ENCODE peak calls at places on chromosomes 16 and 17, in four cellular contexts. V, H, X and B are unnamed samples.

GRCh38 chr16:46688101-46688656 is 799 bp downstream of the VPS35 start:
- DNase-seq in X (peak; percentile 45), H (no peak), V (peak; percentile 31), B (peak; percentile 90)

GRCh38 chr16:87855852-87856715 is 13.2 kb downstream of the SLC7A5 start:
- DNase-seq in V (peak; percentile 32), X (peak; percentile 80), H (peak; percentile 27), B (no peak)

GRCh38 chr16:66961065-66961744 is at the start of gene CES3:
- DNase-seq in V (peak; percentile 71), H (no peak), X (peak; percentile 73), B (peak; percentile 41)

GRCh38 chr16:526181-527014 is 1.1 kb upstream of the CAPN15 start:
- DNase-seq in X (peak; percentile 4), V (peak; percentile 46), H (peak; percentile 40), B (peak; percentile 17)

GRCh38 chr16:9297437-9298113 is 206.1 kb downstream of the HAPSTR1 start:
- DNase-seq in H (no peak), X (peak; percentile 14), V (no peak), B (no peak)

GRCh38 chr17:40448213-40448638 is 5.0 kb downstream of the IGFBP4 start:
- DNase-seq in H (no peak), X (no peak), V (peak; percentile 45), B (no peak)

GRCh38 chr17:33292184-33292980 is 713 bp downstream of the ASIC2 start:
- DNase-seq in H (no peak), X (no peak), V (peak; percentile 7), B (no peak)

GRCh38 chr17:49574283-49574892 is 1.3 kb upstream of the NXPH3 start:
- DNase-seq in V (no peak), H (no peak), X (no peak), B (no peak)

GRCh38 chr17:27244481-27245223 is 49.3 kb upstream of the WSB1 start:
- DNase-seq in H (no peak), X (peak; percentile 68), V (peak; percentile 100), B (peak; percentile 97)

GRCh38 chr16:27951752-27952151 is 111.8 kb downstream of the GSG1L start:
- DNase-seq in X (no peak), H (no peak), V (no peak), B (peak; percentile 15)

GRCh38 chr17:78486228-78486802 is 90.9 kb downstream of the DNAH17 start:
- DNase-seq in X (no peak), V (no peak), H (no peak), B (no peak)

GRCh38 chr17:32971171-32971570 is 20.5 kb upstream of the SPACA3 start:
- DNase-seq in X (peak; percentile 65), H (no peak), V (peak; percentile 20), B (peak; percentile 89)

GRCh38 chr17:4407216-4407615 is 26.5 kb upstream of the SPNS3 start:
- DNase-seq in X (no peak), H (no peak), V (peak; percentile 18), B (peak; percentile 29)

GRCh38 chr16:83475108-83475507 is 332.7 kb upstream of the HSBP1 start:
- DNase-seq in H (no peak), X (peak; percentile 5), V (no peak), B (peak; percentile 25)

GRCh38 chr16:15650698-15651161 is 685 bp downstream of the NDE1 start:
- DNase-seq in H (no peak), X (peak; percentile 21), V (peak; percentile 14), B (no peak)

GRCh38 chr17:73172252-73172651 is 7.4 kb downstream of the SSTR2 start:
- DNase-seq in V (no peak), H (no peak), X (no peak), B (no peak)

GRCh38 chr16:56697456-56698155 is 15.3 kb downstream of the MT1X start:
- DNase-seq in H (no peak), X (no peak), V (no peak), B (no peak)

GRCh38 chr16:9124908-9125584 is 33.6 kb downstream of the HAPSTR1 start:
- DNase-seq in X (no peak), H (no peak), V (no peak), B (no peak)

GRCh38 chr17:9002610-9003354 is 18.5 kb upstream of the NTN1 start:
- DNase-seq in V (no peak), H (no peak), X (no peak), B (no peak)

GRCh38 chr17:64368277-64368676 is 22.4 kb downstream of the PECAM1 start:
- DNase-seq in V (no peak), X (no peak), H (no peak), B (no peak)

GRCh38 chr17:38353084-38353604 is 1.5 kb downstream of the SOCS7 start:
- DNase-seq in X (no peak), H (no peak), V (peak; percentile 7), B (peak; percentile 7)

GRCh38 chr17:37607637-37608368 is 1.4 kb downstream of the SYNRG start:
- DNase-seq in X (no peak), V (no peak), H (no peak), B (no peak)

GRCh38 chr17:7156342-7156940 is 22.7 kb downstream of the ASGR1 start:
- DNase-seq in V (no peak), X (no peak), H (no peak), B (no peak)

GRCh38 chr16:7372095-7372494 is 39.5 kb downstream of the RBFOX1 start:
- DNase-seq in V (no peak), H (no peak), X (no peak), B (no peak)

GRCh38 chr17:49783051-49783715 is 5.3 kb upstream of the KAT7 start:
- DNase-seq in X (no peak), H (no peak), V (no peak), B (no peak)

GRCh38 chr17:34306466-34306865 is 12.8 kb upstream of the CCL8 start:
- DNase-seq in V (peak; percentile 91), X (peak; percentile 10), H (no peak), B (peak; percentile 71)

GRCh38 chr16:78503501-78504110 is 404.2 kb downstream of the WWOX start:
- DNase-seq in X (peak; percentile 35), H (no peak), V (peak; percentile 64), B (peak; percentile 60)

GRCh38 chr17:76909971-76910760 is 42.0 kb downstream of the MGAT5B start:
- DNase-seq in X (peak; percentile 62), V (peak; percentile 57), H (no peak), B (peak; percentile 36)

GRCh38 chr17:77926144-77926543 is 32.4 kb upstream of the TNRC6C start:
- DNase-seq in H (no peak), V (no peak), X (no peak), B (no peak)

GRCh38 chr16:49620158-49620867 is 235.6 kb downstream of the ZNF423 start:
- DNase-seq in H (peak; percentile 88), V (peak; percentile 78), X (peak; percentile 33), B (peak; percentile 8)

GRCh38 chr16:88777801-88778415 is 7.1 kb downstream of the PIEZO1 start:
- DNase-seq in V (no peak), H (no peak), X (no peak), B (no peak)

GRCh38 chr17:67492251-67492740 is 115.2 kb downstream of the PITPNC1 start:
- DNase-seq in V (no peak), H (no peak), X (no peak), B (no peak)

GRCh38 chr17:35947156-35947585 is 3.7 kb upstream of the LYZL6 start:
- DNase-seq in V (peak; percentile 52), X (peak; percentile 62), H (no peak), B (peak; percentile 44)

GRCh38 chr16:62036101-62036806 is at the start of gene CDH8:
- DNase-seq in V (no peak), X (no peak), H (peak; percentile 12), B (no peak)

GRCh38 chr17:33520404-33521032 is 227.4 kb upstream of the ASIC2 start:
- DNase-seq in X (peak; percentile 42), V (peak; percentile 41), H (no peak), B (peak; percentile 8)

GRCh38 chr17:12070561-12070960 is 49.9 kb downstream of the MAP2K4 start:
- DNase-seq in X (peak; percentile 75), V (peak; percentile 66), H (no peak), B (peak; percentile 19)

GRCh38 chr17:38925263-38925995 is at the start of gene LASP1NB:
- DNase-seq in H (no peak), X (no peak), V (peak; percentile 57), B (no peak)

GRCh38 chr17:74959826-74960738 is 12.5 kb downstream of the HID1 start:
- DNase-seq in X (no peak), V (no peak), H (no peak), B (peak; percentile 55)